ENCODE peak calls at places on chromosomes 3 and 15, in eight cellular contexts. E is B cell; K is H9; I is M059J; M is psoas muscle; Y is central memory CD4-positive, alpha-beta T cell; G is tibial artery; W is substantia nigra. A is an unnamed sample.

GRCh38 chr3:63625161-63625560 is 27.3 kb upstream of the SNTN start:
- DNase-seq in K (no peak), G (no peak), W (no peak), M (no peak), E (no peak), I (peak), Y (no peak), A (no peak)

GRCh38 chr3:195823286-195823685 is 11.6 kb upstream of the MUC4 start:
- DNase-seq in Y (no peak), G (no peak), I (peak), W (no peak), E (no peak), M (no peak), K (no peak), A (no peak)

GRCh38 chr15:68566377-68566954 is 12.3 kb upstream of the CORO2B start:
- DNase-seq in G (peak), W (no peak), K (no peak), E (no peak), I (no peak), M (no peak), Y (no peak), A (no peak)

GRCh38 chr3:48245136-48245535 is 4.2 kb downstream of the ZNF589 start:
- DNase-seq in M (no peak), Y (no peak), K (no peak), I (no peak), W (no peak), G (peak), E (no peak), A (no peak)

GRCh38 chr3:43691120-43692002 is 623 bp downstream of the ABHD5 start:
- DNase-seq in Y (peak), G (peak), W (peak), M (peak), E (peak), I (peak), K (peak), A (no peak)

GRCh38 chr15:91271565-91272153 is 171.6 kb downstream of the SV2B start:
- DNase-seq in W (peak), G (no peak), Y (peak), I (peak), K (peak), E (peak), M (no peak), A (no peak)

GRCh38 chr3:30894521-30895289 is at the start of gene GADL1:
- DNase-seq in Y (no peak), W (no peak), G (no peak), E (peak), I (peak), K (peak), M (peak), A (no peak)

GRCh38 chr3:144818973-144819372 is 847.4 kb downstream of the DIPK2A start:
- DNase-seq in I (no peak), W (no peak), G (no peak), M (no peak), K (no peak), E (no peak), Y (no peak), A (no peak)

GRCh38 chr15:94411279-94411678 is 179.9 kb downstream of the MCTP2 start:
- DNase-seq in G (no peak), M (no peak), I (no peak), Y (no peak), W (no peak), K (no peak), E (no peak), A (no peak)

GRCh38 chr15:55942332-55942731 is 51.1 kb downstream of the NEDD4 start:
- DNase-seq in W (no peak), Y (no peak), K (no peak), E (no peak), M (no peak), I (no peak), G (no peak), A (no peak)

GRCh38 chr3:109640146-109640652 is 302.9 kb upstream of the DPPA4 start:
- DNase-seq in Y (no peak), G (no peak), E (no peak), M (no peak), W (no peak), I (peak), K (no peak), A (no peak)

GRCh38 chr15:75059607-75060006 is 36.2 kb downstream of the PPCDC start:
- DNase-seq in K (no peak), W (no peak), Y (no peak), I (no peak), G (no peak), M (no peak), E (no peak), A (no peak)

GRCh38 chr15:90143176-90143655 is 40.9 kb upstream of the IDH2 start:
- DNase-seq in E (peak), Y (peak), K (peak), I (peak), W (peak), G (no peak), M (peak), A (peak)

GRCh38 chr3:149579161-149579560 is 78.7 kb downstream of the WWTR1 start:
- DNase-seq in I (peak), E (no peak), K (no peak), M (no peak), G (no peak), W (no peak), Y (no peak), A (no peak)

GRCh38 chr15:63332367-63333078 is 49.1 kb downstream of the CA12 start:
- DNase-seq in Y (no peak), M (no peak), K (no peak), I (peak), W (no peak), E (no peak), G (no peak), A (no peak)

GRCh38 chr3:43394071-43394501 is 107.7 kb downstream of the SNRK start:
- DNase-seq in G (no peak), I (peak), E (no peak), W (no peak), K (no peak), Y (no peak), M (peak), A (no peak)

GRCh38 chr3:61239871-61240270 is 11.4 kb downstream of the FHIT start:
- DNase-seq in W (no peak), E (no peak), K (no peak), I (no peak), Y (no peak), G (no peak), M (no peak), A (no peak)

GRCh38 chr3:129656659-129657247 is 50.3 kb upstream of the PLXND1 start:
- DNase-seq in G (no peak), M (no peak), Y (no peak), K (no peak), E (no peak), W (no peak), I (no peak), A (no peak)

GRCh38 chr15:70127288-70127746 is 29.6 kb upstream of the TLE3 start:
- DNase-seq in G (no peak), W (peak), Y (no peak), I (peak), M (no peak), K (no peak), E (no peak), A (no peak)

GRCh38 chr15:80615783-80616391 is 79.2 kb upstream of the ABHD17C start:
- DNase-seq in M (peak), W (peak), G (no peak), Y (no peak), I (peak), K (no peak), E (no peak), A (no peak)

GRCh38 chr3:111428301-111428700 is 113.7 kb upstream of the CD96 start:
- DNase-seq in W (no peak), M (no peak), E (no peak), Y (no peak), K (no peak), I (no peak), G (no peak), A (no peak)

GRCh38 chr3:78483070-78483469 is 1284.7 kb downstream of the ROBO1 start:
- DNase-seq in M (no peak), Y (no peak), I (no peak), E (no peak), G (no peak), K (no peak), W (no peak), A (no peak)

GRCh38 chr3:197256836-197257444 is 41.5 kb downstream of the DLG1 start:
- DNase-seq in W (no peak), K (no peak), Y (peak), E (peak), M (no peak), G (no peak), I (peak), A (no peak)

GRCh38 chr3:37123292-37123691 is 51.1 kb downstream of the LRRFIP2 start:
- DNase-seq in I (no peak), E (no peak), W (no peak), M (no peak), K (no peak), G (no peak), Y (no peak), A (no peak)

GRCh38 chr15:67531379-67532059 is 10.6 kb downstream of the C15orf61 start:
- DNase-seq in W (no peak), E (no peak), G (no peak), Y (no peak), M (no peak), K (no peak), I (peak), A (no peak)

GRCh38 chr3:148643389-148643840 is 54.3 kb upstream of the AGTR1 start:
- DNase-seq in W (no peak), M (no peak), E (no peak), G (peak), Y (no peak), I (peak), K (no peak), A (no peak)

GRCh38 chr15:68833734-68834334 is 13.1 kb upstream of the ANP32A start:
- DNase-seq in E (no peak), M (no peak), K (no peak), Y (peak), G (no peak), I (no peak), W (no peak), A (no peak)

GRCh38 chr3:194541483-194541882 is 54.7 kb upstream of the ATP13A3 start:
- DNase-seq in E (no peak), I (no peak), K (no peak), Y (no peak), W (no peak), G (peak), M (no peak), A (no peak)

GRCh38 chr15:40345867-40346578 is 4.8 kb upstream of the PHGR1 start:
- DNase-seq in Y (no peak), M (peak), W (no peak), K (no peak), G (no peak), E (no peak), I (no peak), A (no peak)